ENCODE peak calls at places on chromosomes 2 and 18, in four cellular contexts. Q is small intestine; U is NT2/D1; V is naive thymus-derived CD4-positive, alpha-beta T cell. D is an unnamed sample.

GRCh38 chr2:99473496-99474083 is 16.2 kb downstream of the REV1 start:
- DNase-seq in Q (no peak), V (no peak), U (no peak), D (no peak)

GRCh38 chr18:12408247-12408869 is 629 bp downstream of the PRELID3A start:
- DNase-seq in V (no peak), Q (peak; percentile 11), U (no peak), D (no peak)

GRCh38 chr18:77162580-77162979 is 30.0 kb upstream of the MBP start:
- DNase-seq in U (no peak), V (no peak), Q (no peak), D (no peak)

GRCh38 chr2:163182764-163183354 is 344.3 kb upstream of the KCNH7 start:
- DNase-seq in V (no peak), U (no peak), Q (peak; percentile 5), D (no peak)

GRCh38 chr2:153386481-153386891 is 92.1 kb downstream of the RPRM start:
- DNase-seq in U (no peak), Q (no peak), V (no peak), D (no peak)

GRCh38 chr18:23627325-23627724 is 35.4 kb downstream of the ANKRD29 start:
- DNase-seq in Q (peak; percentile 81), U (no peak), V (no peak), D (no peak)

GRCh38 chr2:197614532-197614931 is 60.9 kb downstream of the RFTN2 start:
- DNase-seq in Q (no peak), U (no peak), V (no peak), D (no peak)

GRCh38 chr2:119011910-119012209 is 69.9 kb downstream of the MARCO start:
- DNase-seq in U (no peak), Q (no peak), V (no peak), D (no peak)

GRCh38 chr2:65622951-65623525 is 190.6 kb upstream of the SPRED2 start:
- DNase-seq in Q (no peak), V (no peak), U (no peak), D (no peak)

GRCh38 chr18:69400976-69401474 is 337 bp downstream of the DOK6 start:
- DNase-seq in U (no peak), V (no peak), Q (no peak), D (peak; percentile 73)

GRCh38 chr2:44897406-44897805 is 44.1 kb upstream of the SIX3 start:
- DNase-seq in Q (no peak), U (no peak), V (no peak), D (no peak)

GRCh38 chr2:102601730-102602129 is 17.6 kb upstream of the SLC9A2 start:
- DNase-seq in U (no peak), V (no peak), Q (no peak), D (no peak)

GRCh38 chr2:112996635-112997034 is 8.6 kb upstream of the IL36A start:
- DNase-seq in V (peak; percentile 92), U (no peak), Q (peak; percentile 24), D (no peak)

GRCh38 chr2:105809099-105809473 is 64.4 kb downstream of the NCK2 start:
- DNase-seq in U (no peak), Q (no peak), V (no peak), D (no peak)

GRCh38 chr2:137192366-137193315 is 427.3 kb downstream of the THSD7B start:
- DNase-seq in Q (no peak), U (no peak), V (no peak), D (no peak)

GRCh38 chr2:240178564-240178963 is 38.1 kb upstream of the OTOS start:
- DNase-seq in V (no peak), Q (no peak), U (no peak), D (peak; percentile 73)

GRCh38 chr2:5991305-5991968 is 299.3 kb downstream of the SOX11 start:
- DNase-seq in U (no peak), Q (no peak), V (no peak), D (no peak)

GRCh38 chr18:69944434-69944833 is 3.2 kb downstream of the CD226 start:
- DNase-seq in Q (peak; percentile 12), U (no peak), V (no peak), D (no peak)

GRCh38 chr2:241803387-241804325 is 5.3 kb upstream of the NEU4 start:
- DNase-seq in U (no peak), V (peak; percentile 38), Q (peak; percentile 50), D (peak; percentile 64)

GRCh38 chr2:174021056-174021656 is 56.0 kb upstream of the SP3 start:
- DNase-seq in Q (no peak), U (no peak), V (no peak), D (no peak)

GRCh38 chr18:64017870-64018269 is 48.0 kb downstream of the SERPINB8 start:
- DNase-seq in V (no peak), Q (peak; percentile 14), U (no peak), D (no peak)

GRCh38 chr2:10529611-10530010 is 81.5 kb upstream of the ODC1 start:
- DNase-seq in U (no peak), Q (no peak), V (no peak), D (peak; percentile 13)

DNA sequence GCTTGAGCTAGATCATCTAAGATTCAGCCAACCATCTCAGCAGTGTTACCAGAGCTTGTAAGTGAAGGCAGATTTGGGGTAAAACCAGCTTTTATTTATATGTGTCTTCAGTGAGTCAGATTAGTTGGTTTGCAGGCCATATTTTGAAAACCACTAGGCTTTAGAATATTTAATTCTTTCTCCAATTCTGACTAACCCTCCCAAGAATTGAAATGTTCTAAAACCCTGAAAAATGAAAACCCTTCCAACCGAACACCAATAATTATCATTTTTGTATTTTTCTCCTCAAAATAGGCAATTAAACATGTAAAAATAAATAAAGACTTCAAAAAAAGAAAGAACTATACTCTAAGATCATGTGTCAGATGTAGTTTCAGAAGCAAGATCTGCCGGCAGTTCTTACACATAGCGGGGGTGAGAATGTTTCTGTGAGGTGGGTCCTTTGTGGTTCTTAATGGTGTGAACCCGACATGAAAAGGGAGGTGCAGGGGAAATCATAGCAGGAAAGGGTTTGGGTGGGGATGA is 14.2 kb downstream of the PLEK start:
- DNase-seq in V (no peak), Q (no peak), U (no peak), D (no peak)
- H3K36me3 ChIP-seq in V (peaks cover 24% of the 10 kb centered on the region), Q (no peaks in the 10 kb centered on the region), U (no peaks in the 10 kb centered on the region), D (no peaks in the 10 kb centered on the region)

DNA sequence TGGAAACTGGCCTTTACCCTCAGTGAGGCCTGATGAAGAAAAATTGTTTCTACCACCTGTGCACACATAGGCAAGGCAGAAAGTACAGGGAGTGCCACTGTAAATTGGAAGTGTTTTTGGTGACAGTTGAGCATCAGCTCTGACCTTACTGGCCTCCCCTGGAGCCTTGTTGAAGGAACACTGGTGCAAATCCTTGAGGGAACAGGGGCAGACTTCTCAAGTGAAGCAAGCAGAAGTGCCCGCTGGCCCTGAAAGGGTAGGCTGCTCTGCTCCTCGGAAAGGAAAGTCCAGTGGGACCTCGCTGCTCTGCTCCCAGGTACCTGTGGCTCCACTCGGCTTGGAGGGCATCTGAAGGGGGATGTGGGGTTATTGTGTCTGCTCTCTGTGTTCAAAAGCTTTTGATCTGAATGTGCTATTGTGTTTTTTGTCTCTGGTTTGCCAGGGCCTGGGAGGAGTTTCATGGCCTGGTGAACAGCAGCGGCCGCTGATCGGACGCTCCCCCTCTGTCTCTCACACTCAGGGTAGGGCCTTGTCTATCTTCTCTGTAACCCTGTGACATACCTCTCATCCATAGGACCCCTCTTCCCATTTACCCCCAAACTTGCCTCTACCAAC is 23.4 kb downstream of the EIF4E2 start:
- DNase-seq in U (no peak), Q (peak; percentile 29), V (no peak), D (no peak)
- H3K36me3 ChIP-seq in U (peaks cover 70% of the 10 kb centered on the region), Q (peaks cover 6% of the 10 kb centered on the region), V (peaks cover 13% of the 10 kb centered on the region), D (peaks cover 19% of the 10 kb centered on the region)

GRCh38 chr18:48764452-48764851 is 186.3 kb downstream of the SMAD7 start:
- DNase-seq in Q (no peak), U (no peak), V (no peak), D (no peak)

GRCh38 chr18:48762836-48763713 is 187.7 kb downstream of the SMAD7 start:
- DNase-seq in U (no peak), V (no peak), Q (no peak), D (no peak)

GRCh38 chr18:48762022-48762421 is 188.7 kb downstream of the SMAD7 start:
- DNase-seq in V (no peak), Q (no peak), U (no peak), D (no peak)

GRCh38 chr18:48763714-48764100 is 187.1 kb downstream of the SMAD7 start:
- DNase-seq in Q (no peak), V (no peak), U (no peak), D (no peak)

GRCh38 chr18:48761582-48761981 is 189.2 kb downstream of the SMAD7 start:
- DNase-seq in U (no peak), V (no peak), Q (peak; percentile 54), D (no peak)
- H3K36me3 ChIP-seq in U (peaks cover 59% of the 10 kb centered on the region), V (no peaks in the 10 kb centered on the region), Q (no peaks in the 10 kb centered on the region), D (no peaks in the 10 kb centered on the region)

GRCh38 chr2:168138369-168138768 is 109.0 kb downstream of the STK39 start:
- DNase-seq in U (no peak), V (no peak), Q (no peak), D (no peak)

GRCh38 chr2:168140892-168141291 is 106.5 kb downstream of the STK39 start:
- DNase-seq in Q (no peak), V (no peak), U (no peak), D (no peak)

GRCh38 chr2:168137510-168138180 is 109.8 kb downstream of the STK39 start:
- DNase-seq in V (no peak), U (no peak), Q (no peak), D (peak; percentile 19)

GRCh38 chr2:168138911-168139310 is 108.5 kb downstream of the STK39 start:
- DNase-seq in U (no peak), V (no peak), Q (no peak), D (no peak)

GRCh38 chr2:168139791-168140190 is 107.6 kb downstream of the STK39 start:
- DNase-seq in V (no peak), U (no peak), Q (no peak), D (no peak)
- H3K36me3 ChIP-seq in V (peaks cover 5% of the 10 kb centered on the region), U (no peaks in the 10 kb centered on the region), Q (peaks cover 6% of the 10 kb centered on the region), D (no peaks in the 10 kb centered on the region)

GRCh38 chr2:36441065-36441625 is 85.6 kb downstream of the CRIM1 start:
- DNase-seq in V (no peak), U (no peak), Q (no peak), D (no peak)
- H3K36me3 ChIP-seq in V (no peaks in the 10 kb centered on the region), U (peaks cover 48% of the 10 kb centered on the region), Q (peaks cover 5% of the 10 kb centered on the region), D (peaks cover 4% of the 10 kb centered on the region)

D was measured in H7.